ENCODE peak calls at places on chromosomes 13 and 19, in four cellular contexts. One of them, this sample, is unnamed.

GRCh38 chr19:32483574-32483973 is 78.0 kb downstream of the DPY19L3 start:
- DNase-seq in H9: no peak
- DNase-seq in IMR-90: no peak
- DNase-seq in mesendoderm: no peak
- DNase-seq in this sample: no peak

GRCh38 chr19:1240925-1241324 is 626 bp upstream of the ATP5F1D start:
- DNase-seq in IMR-90: no peak
- DNase-seq in mesendoderm: no peak
- DNase-seq in H9: no peak
- DNase-seq in this sample: no peak

GRCh38 chr13:41384749-41385503 is 72.4 kb upstream of the RGCC start:
- DNase-seq in H9: no peak
- DNase-seq in mesendoderm: peak; percentile 17
- DNase-seq in IMR-90: peak; percentile 15
- DNase-seq in this sample: peak; percentile 23

GRCh38 chr13:34025746-34026145 is 207.8 kb downstream of the RFC3 start:
- DNase-seq in H9: no peak
- DNase-seq in IMR-90: peak; percentile 8
- DNase-seq in mesendoderm: no peak
- DNase-seq in this sample: peak; percentile 16

GRCh38 chr13:28429096-28429495 is 65.8 kb downstream of the FLT1 start:
- DNase-seq in H9: no peak
- DNase-seq in mesendoderm: no peak
- DNase-seq in IMR-90: no peak
- DNase-seq in this sample: no peak

GRCh38 chr13:80312967-80313366 is 28.0 kb downstream of the SPRY2 start:
- DNase-seq in mesendoderm: no peak
- DNase-seq in H9: no peak
- DNase-seq in IMR-90: peak; percentile 27
- DNase-seq in this sample: no peak

GRCh38 chr19:7705387-7706187 is 3.7 kb upstream of the FCER2 start:
- DNase-seq in mesendoderm: no peak
- DNase-seq in H9: no peak
- DNase-seq in IMR-90: no peak
- DNase-seq in this sample: no peak

GRCh38 chr19:38425810-38426466 is at the start of gene RASGRP4:
- DNase-seq in mesendoderm: peak; percentile 30
- DNase-seq in IMR-90: no peak
- DNase-seq in H9: peak; percentile 40
- DNase-seq in this sample: no peak

GRCh38 chr19:45645631-45646344 is 6.6 kb upstream of the EML2 start:
- DNase-seq in IMR-90: peak; percentile 80
- DNase-seq in mesendoderm: peak; percentile 95
- DNase-seq in H9: peak; percentile 94
- DNase-seq in this sample: peak; percentile 98

GRCh38 chr19:6056282-6056741 is 54.0 kb downstream of the RFX2 start:
- DNase-seq in IMR-90: no peak
- DNase-seq in mesendoderm: no peak
- DNase-seq in H9: no peak
- DNase-seq in this sample: no peak
- H3K4me2 ChIP-seq in IMR-90: no peak overlapping the region
- H3K4me2 ChIP-seq in mesendoderm: no peak overlapping the region
- H3K4me2 ChIP-seq in H9: no peak overlapping the region
- H3K4me2 ChIP-seq in this sample: no peak overlapping the region

DNA sequence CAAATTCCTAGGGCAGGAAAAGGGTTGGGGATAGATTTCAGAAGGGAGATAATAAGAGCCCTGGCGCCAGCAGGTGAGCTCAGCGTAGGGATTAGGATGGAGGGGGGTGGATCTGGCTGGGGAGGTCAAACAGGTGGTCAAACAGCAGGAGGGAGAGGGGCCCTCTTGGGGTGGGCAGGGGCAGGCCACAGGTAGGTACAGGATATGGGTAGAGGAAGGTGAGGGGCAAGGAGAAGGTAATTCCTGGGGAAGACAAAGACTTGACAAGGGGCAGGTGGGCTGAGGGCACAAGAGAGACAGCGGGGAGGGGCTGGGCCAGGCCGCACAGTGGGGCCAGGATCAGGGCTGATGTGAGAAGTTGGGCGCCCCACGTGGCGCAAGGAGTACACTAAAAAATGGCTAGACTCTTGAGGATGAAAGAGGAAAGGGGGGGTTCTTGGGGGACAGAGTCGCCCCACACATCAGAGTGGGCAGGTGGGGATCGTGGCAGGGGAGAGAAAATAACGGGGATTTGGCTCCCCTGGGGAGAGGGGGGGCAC is 713 bp downstream of the KRI1 start:
- DNase-seq in IMR-90: peak; percentile 21
- DNase-seq in H9: peak; percentile 53
- DNase-seq in mesendoderm: peak; percentile 77
- DNase-seq in this sample: peak; percentile 60
- H3K4ac ChIP-seq in IMR-90: peak overlapping the region; percentile 54
- H3K4ac ChIP-seq in H9: no peak overlapping the region
- H3K4ac ChIP-seq in mesendoderm: peak overlapping the region; percentile 82
- H3K4ac ChIP-seq in this sample: peak overlapping the region; percentile 83

DNA sequence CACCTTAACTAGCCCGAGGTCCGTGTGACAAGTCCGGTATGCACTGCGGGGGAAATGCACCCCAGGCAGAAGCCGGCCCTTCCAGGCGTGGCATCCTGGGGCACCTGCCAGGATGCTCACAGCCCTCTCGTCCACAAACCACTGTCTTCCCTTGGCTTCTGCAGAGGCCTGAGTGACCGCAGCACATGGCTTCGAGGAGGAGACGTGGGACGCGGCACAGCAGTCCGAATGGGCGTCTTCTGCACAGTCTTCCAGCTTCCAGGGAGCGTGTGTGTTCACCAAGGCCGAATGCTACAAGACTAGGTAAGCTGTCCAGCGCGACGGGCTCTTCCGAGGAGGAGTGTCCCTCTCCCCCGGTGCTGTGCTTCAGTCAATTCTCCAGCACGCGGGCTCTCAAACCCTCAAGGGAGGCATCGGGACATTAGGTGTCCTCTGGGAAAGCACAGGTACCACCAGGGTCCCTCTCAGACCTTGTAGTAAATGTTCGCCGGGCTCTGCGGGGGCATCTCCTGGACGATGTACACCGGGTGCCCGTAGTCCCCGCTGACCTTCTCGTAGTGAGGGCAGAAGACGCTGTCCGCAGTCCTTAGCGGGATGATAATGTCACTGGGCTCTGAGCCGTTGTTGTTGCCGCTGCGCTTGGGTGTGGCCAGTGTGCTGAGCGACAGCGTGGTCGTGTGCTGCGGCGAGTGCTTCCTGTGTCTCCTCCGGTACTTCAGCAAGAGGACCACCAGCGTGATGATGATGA is 42.7 kb downstream of the EFNB2 start:
- DNase-seq in IMR-90: no peak
- DNase-seq in mesendoderm: no peak
- DNase-seq in H9: no peak
- DNase-seq in this sample: no peak
- H3K4me2 ChIP-seq in IMR-90: no peak overlapping the region
- H3K4me2 ChIP-seq in mesendoderm: no peak overlapping the region
- H3K4me2 ChIP-seq in H9: no peak overlapping the region
- H3K4me2 ChIP-seq in this sample: no peak overlapping the region

GRCh38 chr19:48619692-48620565 is 623 bp downstream of the SPHK2 start:
- DNase-seq in H9: peak; percentile 30
- DNase-seq in mesendoderm: no peak
- DNase-seq in IMR-90: no peak
- DNase-seq in this sample: peak; percentile 82
- H3K4ac ChIP-seq in H9: no peak overlapping the region
- H3K4ac ChIP-seq in mesendoderm: peak overlapping the region; percentile 44
- H3K4ac ChIP-seq in IMR-90: peak overlapping the region; percentile 96
- H3K4ac ChIP-seq in this sample: peak overlapping the region; percentile 83

DNA sequence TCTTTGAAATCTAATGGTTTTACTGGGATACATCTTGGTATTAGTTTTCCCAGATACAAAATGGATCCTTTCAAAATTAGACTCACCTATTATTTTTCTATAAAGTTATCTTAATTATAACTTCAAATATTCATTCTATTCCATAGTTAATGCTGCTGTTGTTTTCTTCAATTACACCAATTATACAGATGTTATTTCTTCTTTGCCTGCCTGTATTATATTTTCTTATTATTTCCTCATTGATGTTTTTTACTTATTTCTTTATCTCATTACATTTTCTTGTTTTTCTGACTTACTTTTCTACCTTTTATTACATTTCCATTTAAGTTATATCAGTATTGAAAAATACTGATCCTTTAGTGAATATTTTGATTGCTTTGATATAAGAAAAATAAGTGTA is 40.9 kb downstream of the SPACA7 start:
- DNase-seq in H9: no peak
- DNase-seq in mesendoderm: no peak
- DNase-seq in IMR-90: no peak
- DNase-seq in this sample: no peak
- H3K4me2 ChIP-seq in H9: no peak overlapping the region
- H3K4me2 ChIP-seq in mesendoderm: no peak overlapping the region
- H3K4me2 ChIP-seq in IMR-90: no peak overlapping the region
- H3K4me2 ChIP-seq in this sample: no peak overlapping the region

DNA sequence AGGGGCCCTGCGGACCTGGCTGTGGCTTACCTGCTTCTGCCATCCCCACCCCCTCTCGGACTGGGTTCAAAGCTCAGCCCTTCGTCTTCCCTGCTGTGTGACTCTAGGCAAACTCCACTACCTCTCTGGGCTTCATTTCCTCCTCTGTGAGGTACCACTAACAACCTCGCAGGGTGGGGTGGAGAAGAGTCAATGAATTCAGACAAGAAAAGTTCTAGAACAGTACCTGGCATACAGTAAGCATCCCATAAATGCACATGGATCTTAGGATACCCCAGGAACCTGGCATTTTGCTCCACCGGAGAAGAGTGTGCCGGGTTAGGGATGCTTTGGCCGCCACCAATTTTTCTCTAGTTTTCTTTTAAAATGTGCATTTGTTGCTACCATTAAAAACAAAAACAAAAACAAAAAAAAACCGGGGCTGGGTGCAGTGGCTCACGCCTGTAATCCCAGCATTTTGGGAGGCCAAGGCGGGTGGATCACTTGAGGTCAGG is 3.4 kb downstream of the TLE5 start:
- DNase-seq in mesendoderm: no peak
- DNase-seq in H9: no peak
- DNase-seq in IMR-90: no peak
- DNase-seq in this sample: no peak
- H3K4ac ChIP-seq in mesendoderm: no peak overlapping the region
- H3K4ac ChIP-seq in H9: no peak overlapping the region
- H3K4ac ChIP-seq in IMR-90: no peak overlapping the region
- H3K4ac ChIP-seq in this sample: no peak overlapping the region

DNA sequence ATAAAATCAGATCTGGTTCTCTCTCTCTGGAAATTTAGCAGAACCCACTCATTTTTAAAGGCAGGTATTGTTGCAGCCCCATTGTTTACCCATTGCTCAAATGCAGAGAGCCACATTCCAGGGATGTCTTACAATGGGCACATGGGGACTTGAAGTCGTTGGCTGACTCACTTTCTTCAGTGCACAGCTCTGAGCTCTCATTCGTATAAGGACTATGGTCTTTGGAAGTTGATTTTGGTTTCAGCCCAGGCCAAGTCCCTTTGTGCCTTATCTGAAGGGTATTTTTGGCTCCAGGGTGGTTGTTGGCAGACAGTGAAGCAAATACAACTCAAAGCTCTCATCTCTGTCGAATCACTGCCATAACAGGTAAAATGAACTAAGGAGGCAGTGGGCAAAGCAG is 47.3 kb upstream of the CLDN10 start:
- DNase-seq in H9: peak; percentile 46
- DNase-seq in IMR-90: no peak
- DNase-seq in mesendoderm: peak; percentile 82
- DNase-seq in this sample: no peak
- H3K4me2 ChIP-seq in H9: peak overlapping the region; percentile 13
- H3K4me2 ChIP-seq in IMR-90: no peak overlapping the region
- H3K4me2 ChIP-seq in mesendoderm: no peak overlapping the region
- H3K4me2 ChIP-seq in this sample: no peak overlapping the region